ENCODE peak calls at places on chromosomes 11 and 22, in nine cellular contexts. A is endothelial cell; Q is tibial artery; U is foreskin fibroblast; H is NCI-H2029; I is H4; W is hippocampal formation; B is iris pigment epithelial cell; E is activated naive CD8-positive, alpha-beta T cell treated with anti-CD3 and anti-CD28 coated beads, Interleukin-2, amount 50 U/mL, for 24 hours. N is an unnamed sample.
A peak's percentile ranks its signal among the peaks of the same experiment; 100 is the strongest.

GRCh38 chr11:43384393-43384792 is 25.7 kb downstream of the TTC17 start:
- DNase-seq in A (no peak), Q (no peak), U (no peak), H (no peak), I (no peak), W (no peak), B (no peak), E (no peak), N (no peak)

GRCh38 chr22:24240381-24240780 is 4.5 kb downstream of the GGT5 start:
- DNase-seq in A (no peak), Q (no peak), U (no peak), H (no peak), I (no peak), W (no peak), B (no peak), E (no peak), N (no peak)

GRCh38 chr11:129652828-129653227 is 162.8 kb upstream of the TMEM45B start:
- DNase-seq in A (no peak), Q (no peak), U (peak; percentile 85), H (peak; percentile 67), I (no peak), W (no peak), B (peak; percentile 91), E (no peak), N (no peak)

GRCh38 chr11:1388763-1389102 is 1.0 kb upstream of the BRSK2 start:
- DNase-seq in A (no peak), Q (no peak), U (no peak), H (no peak), I (no peak), W (no peak), B (no peak), E (no peak), N (no peak)

GRCh38 chr11:125410091-125410490 is 86.0 kb downstream of the FEZ1 start:
- DNase-seq in A (no peak), Q (no peak), U (no peak), H (no peak), I (peak; percentile 19), W (no peak), B (no peak), E (no peak), N (no peak)

GRCh38 chr22:20803696-20804324 is 29.9 kb downstream of the SERPIND1 start:
- DNase-seq in A (peak; percentile 46), Q (peak; percentile 38), U (peak; percentile 75), H (no peak), I (no peak), W (no peak), B (peak; percentile 42), E (peak; percentile 33), N (peak; percentile 0)

GRCh38 chr11:47177229-47177845 is 658 bp upstream of the ARFGAP2 start:
- DNase-seq in A (peak; percentile 54), Q (peak; percentile 84), U (peak; percentile 90), H (peak; percentile 53), I (peak; percentile 65), W (peak; percentile 75), B (peak; percentile 80), E (peak; percentile 67), N (peak; percentile 71)

GRCh38 chr11:44051171-44051570 is 3.4 kb downstream of the ACCSL start:
- DNase-seq in A (no peak), Q (no peak), U (no peak), H (no peak), I (no peak), W (no peak), B (no peak), E (no peak), N (no peak)

GRCh38 chr11:115201121-115201792 is 303.0 kb downstream of the CADM1 start:
- DNase-seq in A (no peak), Q (no peak), U (peak; percentile 45), H (no peak), I (peak; percentile 41), W (no peak), B (peak; percentile 71), E (no peak), N (no peak)

GRCh38 chr22:36277482-36278291 is 24.8 kb downstream of the APOL1 start:
- DNase-seq in A (peak; percentile 64), Q (peak; percentile 77), U (peak; percentile 81), H (peak; percentile 25), I (peak; percentile 44), W (peak; percentile 48), B (peak; percentile 59), E (peak; percentile 67), N (peak; percentile 57)

GRCh38 chr11:23236846-23237550 is 376.7 kb upstream of the CCDC179 start:
- DNase-seq in A (no peak), Q (no peak), U (peak; percentile 63), H (no peak), I (no peak), W (no peak), B (peak; percentile 93), E (no peak), N (no peak)

GRCh38 chr11:64368673-64369074 is 9.7 kb downstream of the RPS6KA4 start:
- DNase-seq in A (no peak), Q (no peak), U (no peak), H (no peak), I (no peak), W (no peak), B (no peak), E (no peak), N (no peak)